ENCODE peak calls at places on chromosome 5, in five cellular contexts. Q, H, P, I and R are unnamed samples.

GRCh38 chr5:124803617-124804331 is 57.3 kb upstream of the ZNF608 start:
- DNase-seq in I (no peak), H (no peak), P (no peak), Q (no peak), R (no peak)

GRCh38 chr5:109688999-109689739 is 558 bp upstream of the MAN2A1 start:
- DNase-seq in I (peak; percentile 83), P (peak; percentile 88), H (peak; percentile 92), Q (no peak), R (no peak)

GRCh38 chr5:119417891-119418781 is 34.2 kb upstream of the HSD17B4 start:
- DNase-seq in P (no peak), I (no peak), H (no peak), Q (peak; percentile 44), R (no peak)

GRCh38 chr5:10602031-10602806 is 38.3 kb downstream of the ANKRD33B start:
- DNase-seq in H (no peak), Q (no peak), I (no peak), P (no peak), R (no peak)

GRCh38 chr5:121982089-121982488 is 20.3 kb downstream of the SRFBP1 start:
- DNase-seq in H (no peak), P (no peak), I (no peak), Q (no peak), R (no peak)

GRCh38 chr5:150114102-150114641 is 27.8 kb upstream of the CSF1R start:
- DNase-seq in H (peak; percentile 36), Q (no peak), P (no peak), I (no peak), R (no peak)

GRCh38 chr5:35129921-35130485 is 82.3 kb upstream of the AGXT2 start:
- DNase-seq in P (no peak), H (no peak), I (no peak), Q (no peak), R (no peak)

GRCh38 chr5:78837836-78838235 is 147.3 kb downstream of the ARSB start:
- DNase-seq in Q (no peak), P (no peak), I (no peak), H (no peak), R (no peak)

GRCh38 chr5:146877178-146877681 is 1.3 kb downstream of the PPP2R2B start:
- DNase-seq in Q (no peak), I (no peak), H (no peak), P (no peak), R (no peak)

GRCh38 chr5:120817044-120817985 is 353.2 kb downstream of the PRR16 start:
- DNase-seq in P (no peak), Q (no peak), I (no peak), H (peak; percentile 50), R (peak; percentile 5)

GRCh38 chr5:141747646-141748229 is 65.7 kb upstream of the ARAP3 start:
- DNase-seq in Q (no peak), H (no peak), P (no peak), I (no peak), R (no peak)